ENCODE peak calls at places on chromosome 1, in six cellular contexts. V is fibroblast of pulmonary artery, O is sigmoid colon, K is AG04450, B is left ventricle myocardium inferior, J is PC-3. R is an unnamed sample.

GRCh38 chr1:36440044-36440443 is 10.2 kb downstream of the OSCP1 start:
- DNase-seq in V (no peak), O (no peak), K (no peak), B (no peak), J (no peak), R (no peak)

GRCh38 chr1:165403835-165404482 is 41.0 kb downstream of the RXRG start:
- DNase-seq in V (peak), O (no peak), K (no peak), B (no peak), J (peak), R (no peak)

GRCh38 chr1:109669246-109669948 is 1.5 kb downstream of the GSTM2 start:
- DNase-seq in V (no peak), O (no peak), K (no peak), B (no peak), J (no peak), R (no peak)

GRCh38 chr1:2174348-2175054 is 20.1 kb downstream of the FAAP20 start:
- DNase-seq in V (peak), O (peak), K (no peak), B (peak), J (peak), R (peak)

GRCh38 chr1:228650141-228650540 is 85.1 kb upstream of the RHOU start:
- DNase-seq in V (no peak), O (no peak), K (no peak), B (no peak), J (no peak), R (no peak)

GRCh38 chr1:43038232-43038929 is 79.7 kb upstream of the SLC2A1 start:
- DNase-seq in V (no peak), O (no peak), K (no peak), B (no peak), J (no peak), R (no peak)

GRCh38 chr1:112557385-112557784 is 48.6 kb downstream of the WNT2B start:
- DNase-seq in V (peak), O (no peak), K (no peak), B (no peak), J (no peak), R (no peak)

GRCh38 chr1:101293461-101294045 is 56.7 kb downstream of the S1PR1 start:
- DNase-seq in V (peak), O (no peak), K (no peak), B (no peak), J (peak), R (no peak)

GRCh38 chr1:57357462-57357861 is 66.4 kb downstream of the DAB1 start:
- DNase-seq in V (no peak), O (no peak), K (no peak), B (no peak), J (no peak), R (no peak)

GRCh38 chr1:212916395-212917133 is 33.8 kb upstream of the VASH2 start:
- DNase-seq in V (peak), O (no peak), K (no peak), B (peak), J (no peak), R (no peak)

GRCh38 chr1:22822371-22822770 is 111.7 kb downstream of the EPHB2 start:
- DNase-seq in V (no peak), O (no peak), K (no peak), B (no peak), J (no peak), R (no peak)

GRCh38 chr1:96983866-96984265 is 262.3 kb downstream of the PTBP2 start:
- DNase-seq in V (no peak), O (no peak), K (no peak), B (no peak), J (no peak), R (no peak)

GRCh38 chr1:226444901-226445300 is 37.0 kb upstream of the PARP1 start:
- DNase-seq in V (no peak), O (no peak), K (no peak), B (no peak), J (no peak), R (no peak)

GRCh38 chr1:212311836-212312497 is 26.8 kb downstream of the PPP2R5A start:
- DNase-seq in V (no peak), O (no peak), K (no peak), B (no peak), J (peak), R (no peak)

GRCh38 chr1:242081446-242081845 is 82.5 kb upstream of the MAP1LC3C start:
- DNase-seq in V (no peak), O (no peak), K (no peak), B (no peak), J (no peak), R (no peak)

GRCh38 chr1:107963601-107964396 is 1.2 kb downstream of the VAV3 start:
- DNase-seq in V (peak), O (peak), K (no peak), B (peak), J (no peak), R (peak)

GRCh38 chr1:37509181-37509580 is 5.4 kb downstream of the MEAF6 start:
- DNase-seq in V (peak), O (no peak), K (no peak), B (no peak), J (peak), R (no peak)

GRCh38 chr1:39895096-39895495 is 6.6 kb downstream of the MYCL start:
- DNase-seq in V (no peak), O (no peak), K (no peak), B (no peak), J (no peak), R (no peak)

GRCh38 chr1:71587961-71588360 is 507.1 kb upstream of the ZRANB2 start:
- DNase-seq in V (peak), O (no peak), K (peak), B (no peak), J (peak), R (no peak)

GRCh38 chr1:30815556-30815955 is 58.0 kb upstream of the LAPTM5 start:
- DNase-seq in V (no peak), O (no peak), K (no peak), B (no peak), J (no peak), R (no peak)

GRCh38 chr1:238895911-238896310 is 490.5 kb upstream of the CHRM3 start:
- DNase-seq in V (no peak), O (no peak), K (no peak), B (no peak), J (peak), R (no peak)

GRCh38 chr1:50023292-50024159 is at the start of gene AGBL4:
- DNase-seq in V (peak), O (peak), K (no peak), B (peak), J (peak), R (no peak)

GRCh38 chr1:246108278-246108925 is 398.7 kb downstream of the SMYD3 start:
- DNase-seq in V (no peak), O (no peak), K (no peak), B (no peak), J (no peak), R (no peak)

GRCh38 chr1:182146286-182146685 is 84.8 kb upstream of the ZNF648 start:
- DNase-seq in V (no peak), O (no peak), K (no peak), B (no peak), J (peak), R (no peak)

GRCh38 chr1:175250027-175250426 is 57.5 kb upstream of the KIAA0040 start:
- DNase-seq in V (no peak), O (peak), K (no peak), B (peak), J (no peak), R (no peak)

GRCh38 chr1:201885531-201886075 is 3.1 kb upstream of the SHISA4 start:
- DNase-seq in V (peak), O (no peak), K (no peak), B (no peak), J (peak), R (no peak)

GRCh38 chr1:111789666-111790316 is 34.1 kb downstream of the DDX20 start:
- DNase-seq in V (peak), O (no peak), K (no peak), B (no peak), J (no peak), R (no peak)

GRCh38 chr1:108316545-108316944 is 72.7 kb upstream of the NBPF4 start:
- DNase-seq in V (peak), O (no peak), K (no peak), B (no peak), J (peak), R (no peak)

GRCh38 chr1:202349263-202349928 is 897 bp downstream of the PPP1R12B start:
- DNase-seq in V (peak), O (no peak), K (no peak), B (no peak), J (peak), R (no peak)

GRCh38 chr1:160720366-160720765 is 8.7 kb upstream of the CD48 start:
- DNase-seq in V (no peak), O (no peak), K (no peak), B (no peak), J (no peak), R (no peak)

GRCh38 chr1:236753964-236754363 is 41.1 kb upstream of the MTR start:
- DNase-seq in V (no peak), O (no peak), K (no peak), B (peak), J (no peak), R (no peak)

GRCh38 chr1:45643978-45644377 is 20.1 kb upstream of the CCDC17 start:
- DNase-seq in V (no peak), O (no peak), K (no peak), B (no peak), J (peak), R (no peak)

GRCh38 chr1:93304716-93305138 is 41.0 kb upstream of the DR1 start:
- DNase-seq in V (peak), O (no peak), K (peak), B (no peak), J (peak), R (no peak)

GRCh38 chr1:44842415-44842762 is 664 bp downstream of the PTCH2 start:
- DNase-seq in V (no peak), O (no peak), K (no peak), B (no peak), J (no peak), R (no peak)

GRCh38 chr1:53359934-53360276 is 32.0 kb upstream of the LRP8 start:
- DNase-seq in V (no peak), O (no peak), K (no peak), B (no peak), J (no peak), R (no peak)

GRCh38 chr1:200128081-200128480 is 100.6 kb downstream of the NR5A2 start:
- DNase-seq in V (no peak), O (no peak), K (no peak), B (no peak), J (no peak), R (no peak)

GRCh38 chr1:48807599-48808260 is 31.0 kb upstream of the BEND5 start:
- DNase-seq in V (peak), O (no peak), K (no peak), B (no peak), J (no peak), R (no peak)

GRCh38 chr1:54290443-54291184 is 90.6 kb downstream of the MRPL37 start:
- DNase-seq in V (peak), O (no peak), K (no peak), B (no peak), J (no peak), R (peak)

GRCh38 chr1:16211824-16212223 is 628 bp downstream of the ARHGEF19 start:
- DNase-seq in V (no peak), O (no peak), K (no peak), B (no peak), J (no peak), R (no peak)

GRCh38 chr1:16212251-16212961 is at the start of gene ARHGEF19:
- DNase-seq in V (no peak), O (no peak), K (no peak), B (no peak), J (no peak), R (no peak)

GRCh38 chr1:16209847-16210407 is 2.5 kb downstream of the ARHGEF19 start:
- DNase-seq in V (no peak), O (no peak), K (no peak), B (no peak), J (no peak), R (no peak)

GRCh38 chr1:16210581-16210980 is 1.9 kb downstream of the ARHGEF19 start:
- DNase-seq in V (no peak), O (no peak), K (no peak), B (no peak), J (no peak), R (no peak)

DNA sequence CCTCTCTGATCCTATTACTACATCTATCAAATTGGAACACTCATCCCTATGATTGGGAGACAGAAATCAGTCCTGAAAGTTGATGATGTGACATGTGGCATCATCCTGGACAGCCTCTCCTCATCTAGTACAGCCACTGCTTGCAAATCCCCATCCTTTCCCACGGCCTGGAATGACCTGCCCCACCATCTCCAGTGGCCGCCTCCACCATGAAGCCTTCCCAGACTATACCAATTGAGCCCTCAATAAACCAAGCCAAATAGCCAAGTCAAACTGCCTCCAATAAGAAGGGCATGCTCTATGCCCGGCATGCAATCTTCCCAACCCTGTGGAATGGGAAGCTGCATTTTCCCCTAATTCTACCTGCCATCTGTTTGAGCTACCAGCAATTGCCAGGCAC is 561 bp upstream of the ARHGEF19 start:
- DNase-seq in V (no peak), O (no peak), K (no peak), B (no peak), J (no peak), R (no peak)
- H3K4me3 ChIP-seq in V (no peak), O (no peak), K (no peak), B (no peak), J (no peak), R (no peak)

DNA sequence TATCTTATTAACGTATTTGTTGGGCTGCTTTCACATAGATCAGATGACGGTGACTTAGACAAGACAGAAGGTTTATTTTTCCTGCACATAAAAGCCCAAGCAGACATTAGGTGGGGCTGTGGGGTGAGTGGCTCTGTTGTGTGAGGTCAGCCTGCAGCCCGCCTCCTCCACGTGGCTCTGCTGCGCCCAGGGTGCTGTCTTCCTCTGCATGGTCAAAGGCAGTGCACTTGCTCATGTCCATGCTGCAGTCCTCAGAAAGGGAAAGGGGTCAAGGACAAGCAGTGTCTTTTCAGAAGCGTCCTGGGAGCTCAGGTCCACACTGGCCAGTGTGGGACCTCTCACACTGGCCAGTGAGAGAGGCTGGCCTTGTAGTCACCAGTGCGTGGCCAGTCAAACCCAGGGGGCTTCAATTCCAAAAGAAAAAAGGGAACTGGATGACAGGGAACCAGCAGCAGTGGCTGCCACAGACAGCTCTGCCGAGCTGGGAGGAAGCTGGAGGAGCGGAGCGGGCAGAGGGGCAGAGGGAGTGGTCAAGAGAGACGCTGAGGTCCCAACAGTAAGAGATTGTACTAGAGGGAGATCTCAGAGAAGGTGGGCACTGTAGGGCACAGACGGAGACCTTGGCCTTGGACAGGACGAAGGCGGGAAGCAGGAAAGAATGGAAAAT is 35.9 kb upstream of the SLC45A1 start:
- DNase-seq in V (no peak), O (peak), K (no peak), B (peak), J (no peak), R (no peak)
- TF ChIP-seq CTCF in V (no peak), O (no peak), K (no peak), B (no peak), J (no peak), R (no peak)

DNA sequence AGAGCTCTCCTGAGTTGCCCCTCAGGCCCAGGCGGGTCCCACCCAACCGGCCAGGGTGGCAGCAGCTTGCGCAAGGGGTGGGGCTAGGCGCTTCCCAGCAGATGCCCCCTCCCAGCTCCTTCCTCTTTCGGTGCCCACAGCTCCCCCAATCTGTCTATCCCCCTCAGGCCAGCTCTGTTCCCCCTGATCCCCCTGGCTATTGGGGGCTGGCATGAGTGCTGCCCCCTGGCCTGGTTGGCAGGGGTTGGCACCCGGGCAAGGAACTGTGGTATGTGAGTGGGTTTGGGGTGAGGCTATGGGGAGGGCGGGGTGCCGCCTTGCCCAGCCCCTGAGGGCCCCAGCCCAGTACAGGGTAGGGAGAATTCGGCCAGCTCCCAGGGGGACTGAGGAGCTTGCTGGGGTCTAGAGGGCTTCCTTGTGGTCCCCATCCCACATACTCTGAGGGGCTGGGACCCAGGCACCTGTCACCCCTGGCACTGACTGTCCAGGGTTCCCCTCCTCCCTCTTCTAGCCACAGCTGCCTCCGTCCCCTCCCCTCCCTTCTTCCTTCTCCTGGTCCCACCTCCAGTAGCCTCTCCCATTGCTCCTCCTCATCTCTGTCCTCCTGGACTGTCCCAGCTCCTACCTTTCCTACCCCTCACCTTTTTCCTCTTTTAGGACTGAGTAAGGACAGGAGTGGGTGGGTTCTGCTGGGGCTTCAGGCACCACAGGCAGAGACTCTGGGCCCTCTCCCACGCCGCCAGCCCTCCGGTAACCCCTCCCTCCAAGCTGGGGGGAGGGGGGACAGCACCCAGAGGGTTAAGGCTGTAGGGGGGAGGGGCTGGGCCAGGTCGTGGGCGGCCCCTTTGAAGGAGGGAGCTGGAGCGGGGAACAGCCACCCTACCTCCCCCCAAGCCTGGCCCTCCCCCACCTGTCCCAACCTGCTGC is 5.7 kb downstream of the ZBTB7B start:
- DNase-seq in V (no peak), O (no peak), K (no peak), B (peak), J (no peak), R (no peak)
- H3K4me3 ChIP-seq in V (no peak), O (peak), K (no peak), B (peak), J (no peak), R (peak)

GRCh38 chr1:938088-938683 is 14.5 kb downstream of the SAMD11 start:
- DNase-seq in V (peak), O (no peak), K (no peak), B (no peak), J (peak), R (no peak)
- TF ChIP-seq CTCF in V (peak), O (no peak), K (peak), B (peak), J (peak), R (no peak)

GRCh38 chr1:75133754-75134655 is at the start of gene LHX8:
- DNase-seq in V (no peak), O (no peak), K (no peak), B (no peak), J (no peak), R (no peak)

GRCh38 chr1:75136158-75136815 is 2.1 kb downstream of the LHX8 start:
- DNase-seq in V (no peak), O (peak), K (no peak), B (no peak), J (no peak), R (no peak)

GRCh38 chr1:75134656-75134938 is 409 bp downstream of the LHX8 start:
- DNase-seq in V (no peak), O (no peak), K (no peak), B (no peak), J (no peak), R (no peak)

GRCh38 chr1:75135829-75136142 is 1.6 kb downstream of the LHX8 start:
- DNase-seq in V (no peak), O (no peak), K (no peak), B (no peak), J (no peak), R (no peak)

GRCh38 chr1:75134939-75135828 is 996 bp downstream of the LHX8 start:
- DNase-seq in V (peak), O (peak), K (no peak), B (no peak), J (no peak), R (no peak)
- H3K4me3 ChIP-seq in V (peak), O (peak), K (peak), B (peak), J (no peak), R (peak)

GRCh38 chr1:184986250-184986649 is 11.9 kb upstream of the NIBAN1 start:
- DNase-seq in V (peak), O (no peak), K (no peak), B (no peak), J (peak), R (no peak)
- TF ChIP-seq CTCF in V (peak), O (no peak), K (peak), B (peak), J (peak), R (no peak)

R was measured in coronary artery.